ENCODE peak calls at places on chromosomes 13 and 19, in four cellular contexts. T, Y, G and I are unnamed samples.
A peak's percentile ranks its signal among the peaks of the same experiment; 100 is the strongest.

GRCh38 chr13:77833331-77833863 is 85.2 kb downstream of the EDNRB start:
- DNase-seq in T (no peak), Y (no peak), G (no peak), I (no peak)

GRCh38 chr13:75417006-75417384 is 65.0 kb downstream of the TBC1D4 start:
- DNase-seq in T (no peak), Y (peak; percentile 48), G (no peak), I (no peak)

GRCh38 chr19:13788991-13789390 is 6.3 kb upstream of the ZSWIM4 start:
- DNase-seq in T (no peak), Y (no peak), G (no peak), I (no peak)

GRCh38 chr13:75693227-75693626 is 57.1 kb downstream of the LMO7 start:
- DNase-seq in T (no peak), Y (no peak), G (no peak), I (no peak)

GRCh38 chr13:110914293-110915056 is 394 bp downstream of the ANKRD10 start:
- DNase-seq in T (peak; percentile 90), Y (peak; percentile 82), G (peak; percentile 85), I (no peak)

GRCh38 chr19:19256072-19256969 is 16.8 kb downstream of the TM6SF2 start:
- DNase-seq in T (no peak), Y (no peak), G (no peak), I (no peak)

GRCh38 chr13:25109341-25109740 is 13.4 kb downstream of the PABPC3 start:
- DNase-seq in T (no peak), Y (no peak), G (no peak), I (no peak)

GRCh38 chr13:99164226-99164625 is 36.4 kb upstream of the UBAC2 start:
- DNase-seq in T (no peak), Y (no peak), G (no peak), I (no peak)

GRCh38 chr13:61247149-61247936 is 168.3 kb downstream of the PCDH20 start:
- DNase-seq in T (no peak), Y (no peak), G (no peak), I (no peak)

GRCh38 chr19:54262066-54262465 is 5.0 kb upstream of the LILRB5 start:
- DNase-seq in T (peak; percentile 35), Y (no peak), G (no peak), I (no peak)

GRCh38 chr19:54262470-54262869 is 5.4 kb upstream of the LILRB5 start:
- DNase-seq in T (no peak), Y (no peak), G (no peak), I (no peak)

GRCh38 chr19:54271106-54271505 is 9.8 kb downstream of the LILRB2 start:
- DNase-seq in T (peak; percentile 72), Y (peak; percentile 74), G (no peak), I (no peak)

DNA sequence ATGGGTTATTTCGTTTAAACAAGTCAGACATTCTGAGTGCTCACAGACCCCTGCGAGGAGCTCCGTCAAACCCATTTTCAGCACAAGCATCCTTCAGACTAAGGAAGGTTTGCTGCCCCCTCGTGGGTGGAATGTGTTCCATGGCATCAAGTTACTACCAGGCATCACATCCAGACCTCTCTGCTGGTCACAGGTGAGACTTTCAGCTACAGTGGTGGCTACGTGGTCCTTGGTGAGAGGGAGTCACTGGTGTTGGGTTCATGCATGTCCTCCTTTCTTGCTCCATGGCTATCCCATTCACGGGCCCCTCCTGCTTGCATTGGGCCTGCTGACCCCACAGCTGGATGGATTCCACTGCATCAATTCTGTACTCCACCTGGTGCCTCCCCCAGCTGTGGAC is 9.1 kb upstream of the LILRB5 start:
- DNase-seq in T (peak; percentile 76), Y (peak; percentile 78), G (peak; percentile 91), I (no peak)
- TF ChIP-seq CTCF in T (peak; percentile 29), Y (peak; percentile 78), G (peak; percentile 94), I (peak; percentile 78)

DNA sequence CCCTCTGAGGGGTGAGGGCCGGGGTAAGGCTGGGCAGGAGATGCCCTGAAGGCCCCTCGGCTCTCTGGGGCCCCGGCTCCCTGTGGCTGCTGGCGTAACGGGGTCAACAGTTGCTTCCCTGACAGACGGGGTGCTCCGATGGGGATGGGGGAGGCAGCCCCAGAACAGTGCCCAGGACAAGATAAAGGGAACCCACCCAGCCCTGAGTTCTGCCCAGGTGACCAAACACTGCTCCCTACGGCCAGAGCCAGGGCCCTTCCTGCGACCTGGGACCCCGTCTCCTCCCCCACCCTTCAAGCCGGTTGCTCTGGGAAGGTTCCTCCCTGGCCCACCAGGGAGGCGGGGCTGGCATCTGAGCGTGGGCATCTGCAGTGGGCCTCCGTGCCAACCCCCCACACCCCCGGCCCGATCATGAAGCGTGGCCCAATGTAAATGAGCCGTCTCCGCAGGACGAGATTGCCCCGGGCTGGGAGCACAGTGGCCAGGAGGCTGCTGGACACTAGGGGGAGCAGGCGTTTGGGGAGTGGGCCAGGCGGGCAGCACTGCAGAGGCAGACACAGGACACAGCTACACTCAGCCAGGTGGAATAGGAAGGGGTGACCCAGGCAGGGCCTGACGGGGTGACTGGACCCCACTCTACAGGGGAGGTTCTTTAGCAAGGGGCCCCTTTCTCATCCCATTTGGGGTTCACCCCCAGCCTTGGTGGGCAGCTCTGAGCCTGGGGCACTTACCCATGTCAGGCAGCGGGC is 1.1 kb upstream of the NKPD1 start:
- DNase-seq in T (no peak), Y (no peak), G (peak; percentile 82), I (peak; percentile 89)
- TF ChIP-seq CTCF in T (peak; percentile 31), Y (peak; percentile 26), G (peak; percentile 40), I (peak; percentile 81)

DNA sequence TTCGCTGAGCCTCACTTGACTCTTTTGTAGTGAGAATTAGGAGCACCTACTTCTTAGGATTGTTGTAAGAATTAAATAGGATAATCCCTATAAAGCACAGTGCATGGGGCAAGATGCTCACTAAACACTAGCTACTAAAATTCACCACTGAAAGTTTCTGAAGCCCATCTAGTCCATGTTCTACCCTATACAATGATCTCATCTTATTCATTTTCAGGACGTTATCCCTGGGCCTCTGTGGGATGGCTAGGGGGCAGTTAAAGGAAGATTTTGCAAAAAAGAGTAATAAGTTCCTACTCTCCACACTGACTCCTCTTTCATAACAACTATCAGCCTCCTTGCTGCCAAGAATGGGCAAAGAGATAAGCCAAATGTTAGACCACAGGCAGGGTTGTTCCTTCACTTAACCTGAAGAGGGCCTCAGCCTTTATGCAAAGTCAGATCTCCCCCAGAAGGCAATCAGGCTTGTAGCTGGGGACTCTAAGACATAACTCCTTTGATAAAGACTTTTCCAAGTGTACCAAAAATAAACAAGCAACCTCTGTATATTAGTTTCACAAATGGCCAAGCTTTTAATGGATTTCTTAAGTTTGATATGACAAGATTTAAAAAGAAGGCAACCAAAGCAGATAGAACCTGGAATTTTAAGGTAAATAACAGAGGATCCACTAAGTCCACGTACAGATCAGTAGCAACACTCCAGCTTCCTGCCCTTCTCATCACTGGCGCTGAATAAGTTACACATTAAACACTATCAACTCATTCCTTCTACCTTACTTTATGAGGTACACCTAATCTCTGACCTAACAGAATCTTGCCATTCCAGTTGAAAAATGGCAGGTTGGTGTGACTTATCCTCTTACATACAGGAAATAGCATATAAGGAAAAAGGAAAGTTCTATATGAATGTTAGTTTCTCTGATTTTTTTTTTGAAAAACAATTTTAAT is 44.4 kb downstream of the ELF1 start:
- DNase-seq in T (no peak), Y (no peak), G (no peak), I (no peak)
- TF ChIP-seq CTCF in T (no peak), Y (no peak), G (peak; percentile 40), I (peak; percentile 48)

DNA sequence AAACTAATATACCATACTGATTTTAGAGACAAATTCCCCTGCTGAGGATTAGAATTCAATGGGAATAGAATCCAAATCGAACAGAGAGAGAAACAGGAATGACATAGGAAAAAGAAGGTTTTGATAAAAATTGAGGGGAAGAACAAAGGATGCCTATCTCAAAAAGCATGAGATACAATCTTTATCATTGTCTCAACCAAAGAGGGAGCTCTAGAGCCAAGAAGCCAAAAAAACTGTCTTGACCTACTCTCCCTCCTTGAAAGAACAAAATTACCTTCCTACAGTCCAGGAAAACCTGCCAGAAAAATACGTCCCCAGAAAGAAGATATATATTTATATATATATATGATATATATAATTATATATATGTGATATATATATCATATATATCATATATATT is 39.2 kb upstream of the MIR17HG start:
- DNase-seq in T (no peak), Y (no peak), G (no peak), I (no peak)
- TF ChIP-seq CTCF in T (no peak), Y (no peak), G (no peak), I (peak; percentile 53)

GRCh38 chr19:54451997-54452396 is 3.0 kb downstream of the LENG8 start:
- DNase-seq in T (no peak), Y (peak; percentile 29), G (no peak), I (peak; percentile 84)
- TF ChIP-seq CTCF in T (no peak), Y (no peak), G (no peak), I (no peak)

GRCh38 chr13:101013245-101013644 is 338.6 kb upstream of the TMTC4 start:
- DNase-seq in T (no peak), Y (no peak), G (no peak), I (no peak)

GRCh38 chr13:101003566-101003965 is 329.0 kb upstream of the TMTC4 start:
- DNase-seq in T (no peak), Y (no peak), G (no peak), I (no peak)

DNA sequence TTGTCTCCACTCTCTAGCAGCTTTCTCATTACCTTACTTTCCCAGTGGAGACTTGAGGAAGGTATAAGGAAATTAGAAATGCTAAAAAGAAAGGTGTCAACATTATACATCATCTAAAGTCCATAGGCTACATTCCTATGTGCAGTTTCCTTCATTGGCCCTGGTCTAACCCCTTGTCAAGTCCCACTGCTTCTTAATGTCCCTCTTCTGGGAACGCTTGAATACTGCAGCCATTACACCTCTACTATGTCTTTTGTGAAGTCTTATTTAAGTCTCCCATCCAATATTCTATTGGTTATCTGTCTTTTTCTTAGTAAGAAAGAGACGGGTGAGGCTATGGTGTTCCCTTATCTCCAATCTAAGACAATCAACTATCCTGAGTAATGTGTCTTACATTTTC is 332.6 kb upstream of the TMTC4 start:
- DNase-seq in T (no peak), Y (no peak), G (no peak), I (no peak)
- TF ChIP-seq CTCF in T (no peak), Y (no peak), G (no peak), I (no peak)